ENCODE peak calls at places on chromosomes 16 and 17, in six cellular contexts. U is ascending aorta, C is A549, O is cardiac muscle cell, E is SK-N-SH, V is A673. K is an unnamed sample.

GRCh38 chr16:47712276-47713224 is 251.4 kb downstream of the PHKB start:
- DNase-seq in V (no peak), U (no peak), C (no peak), E (peak; percentile 48), O (no peak), K (no peak)

GRCh38 chr17:57864273-57864672 is 14.4 kb upstream of the MRPS23 start:
- DNase-seq in O (no peak), V (no peak), C (no peak), U (no peak), E (no peak), K (no peak)

GRCh38 chr16:67112591-67113399 is 3.1 kb downstream of the PHAF1 start:
- DNase-seq in O (no peak), E (no peak), C (no peak), V (no peak), U (no peak), K (no peak)

GRCh38 chr17:17924131-17924856 is 47.9 kb downstream of the TOM1L2 start:
- DNase-seq in V (no peak), O (no peak), C (no peak), U (no peak), E (no peak), K (no peak)

GRCh38 chr16:31386157-31386984 is 6.8 kb upstream of the ITGAD start:
- DNase-seq in V (peak; percentile 22), C (peak; percentile 49), E (no peak), O (peak; percentile 13), U (no peak), K (no peak)

GRCh38 chr17:40496170-40496569 is 5.3 kb downstream of the TNS4 start:
- DNase-seq in E (no peak), O (no peak), U (no peak), V (no peak), C (no peak), K (no peak)

GRCh38 chr17:34644941-34645550 is 65.7 kb downstream of the TMEM132E start:
- DNase-seq in E (no peak), C (no peak), O (no peak), U (no peak), V (no peak), K (no peak)

GRCh38 chr16:17194190-17194780 is 276.5 kb downstream of the XYLT1 start:
- DNase-seq in E (peak; percentile 52), V (peak; percentile 9), C (peak; percentile 16), U (peak; percentile 68), O (peak; percentile 72), K (no peak)

GRCh38 chr16:2364638-2365210 is 24.2 kb upstream of the ABCA3 start:
- DNase-seq in C (peak; percentile 29), U (no peak), E (peak; percentile 63), V (peak; percentile 14), O (no peak), K (no peak)

GRCh38 chr17:57481901-57482300 is 225.6 kb downstream of the MSI2 start:
- DNase-seq in U (no peak), O (no peak), E (no peak), C (peak; percentile 52), V (peak; percentile 81), K (no peak)

GRCh38 chr16:88116121-88116900 is 165.1 kb downstream of the BANP start:
- DNase-seq in E (no peak), C (no peak), O (no peak), U (no peak), V (no peak), K (no peak)

GRCh38 chr17:83186751-83187421 is 107.5 kb downstream of the METRNL start:
- DNase-seq in C (no peak), V (no peak), E (no peak), U (peak; percentile 28), O (no peak), K (peak; percentile 12)

GRCh38 chr17:73196500-73196899 is 3.6 kb downstream of the COG1 start:
- DNase-seq in C (peak; percentile 61), V (no peak), E (no peak), U (no peak), O (peak; percentile 57), K (no peak)

GRCh38 chr16:57042157-57043111 is 49.9 kb upstream of the CPNE2 start:
- DNase-seq in C (no peak), E (no peak), V (no peak), O (no peak), U (no peak), K (no peak)

GRCh38 chr17:70137451-70138230 is 31.7 kb upstream of the KCNJ2 start:
- DNase-seq in V (peak; percentile 29), C (peak; percentile 62), E (no peak), U (peak; percentile 72), O (peak; percentile 11), K (peak; percentile 76)

GRCh38 chr17:75240394-75241142 is 20.8 kb downstream of the GGA3 start:
- DNase-seq in V (peak; percentile 77), C (peak; percentile 77), U (no peak), O (peak; percentile 44), E (peak; percentile 83), K (no peak)

GRCh38 chr16:58589311-58589890 is 40.2 kb downstream of the CNOT1 start:
- DNase-seq in C (no peak), V (no peak), O (no peak), E (no peak), U (no peak), K (no peak)

GRCh38 chr16:66081967-66082366 is 284.5 kb upstream of the CDH5 start:
- DNase-seq in C (peak; percentile 52), V (no peak), E (no peak), O (no peak), U (no peak), K (no peak)

GRCh38 chr16:1278456-1278855 is 22.6 kb downstream of the TPSD1 start:
- DNase-seq in V (peak; percentile 30), C (no peak), U (no peak), O (no peak), E (no peak), K (no peak)
- TF ChIP-seq CTCF in V (no peak), C (no peak), U (no peak), O (no peak), E (no peak), K (no peak)

DNA sequence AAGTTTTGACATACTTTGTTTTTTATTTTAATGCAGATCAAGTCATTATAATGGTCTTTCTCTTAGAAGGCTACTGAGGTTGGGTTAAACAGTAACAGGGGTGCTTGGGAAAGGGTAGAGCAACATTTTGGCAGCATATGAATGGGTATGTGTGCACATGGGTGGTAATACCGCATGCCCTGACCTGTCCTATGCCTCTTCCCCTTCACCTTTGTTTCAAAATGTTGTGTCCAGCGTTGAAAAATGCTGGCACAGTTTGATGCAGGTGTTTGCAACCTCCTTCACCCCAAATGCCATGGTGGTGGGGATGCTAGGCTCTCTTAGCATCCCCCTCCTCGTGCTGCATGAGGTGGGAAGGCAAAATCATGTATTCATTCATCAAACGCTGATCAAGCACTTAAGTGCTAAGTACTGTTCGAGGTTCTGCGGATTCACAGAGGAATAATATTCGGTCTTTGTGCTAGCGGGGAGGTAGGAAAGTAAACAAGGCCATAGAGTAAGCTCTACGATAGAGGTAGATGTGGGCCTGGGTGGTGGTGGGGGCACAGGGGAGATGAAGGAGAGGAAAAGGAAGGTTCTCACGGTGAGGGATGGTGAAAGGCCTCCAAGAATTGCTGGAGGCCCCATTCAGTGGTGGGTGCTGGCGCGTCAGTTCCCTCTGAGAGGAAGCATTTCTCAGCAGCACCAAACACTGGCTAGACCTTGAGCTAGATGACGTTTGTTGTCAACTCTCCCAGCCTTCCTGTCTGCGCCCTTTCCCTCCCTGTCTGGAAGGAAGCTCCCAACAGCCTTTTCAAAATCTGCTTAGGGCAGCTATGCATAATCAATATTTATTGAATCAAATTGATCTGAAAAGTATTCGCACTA is 13.3 kb upstream of the MARCHF10 start:
- DNase-seq in C (no peak), V (no peak), U (no peak), E (no peak), O (no peak), K (no peak)
- H3K4me1 ChIP-seq in C (peaks cover 75% of the 10 kb centered on the region), V (no peaks in the 10 kb centered on the region), U (peaks cover 6% of the 10 kb centered on the region), E (peaks cover 23% of the 10 kb centered on the region), O (peaks cover 18% of the 10 kb centered on the region), K (peaks cover 6% of the 10 kb centered on the region)

DNA sequence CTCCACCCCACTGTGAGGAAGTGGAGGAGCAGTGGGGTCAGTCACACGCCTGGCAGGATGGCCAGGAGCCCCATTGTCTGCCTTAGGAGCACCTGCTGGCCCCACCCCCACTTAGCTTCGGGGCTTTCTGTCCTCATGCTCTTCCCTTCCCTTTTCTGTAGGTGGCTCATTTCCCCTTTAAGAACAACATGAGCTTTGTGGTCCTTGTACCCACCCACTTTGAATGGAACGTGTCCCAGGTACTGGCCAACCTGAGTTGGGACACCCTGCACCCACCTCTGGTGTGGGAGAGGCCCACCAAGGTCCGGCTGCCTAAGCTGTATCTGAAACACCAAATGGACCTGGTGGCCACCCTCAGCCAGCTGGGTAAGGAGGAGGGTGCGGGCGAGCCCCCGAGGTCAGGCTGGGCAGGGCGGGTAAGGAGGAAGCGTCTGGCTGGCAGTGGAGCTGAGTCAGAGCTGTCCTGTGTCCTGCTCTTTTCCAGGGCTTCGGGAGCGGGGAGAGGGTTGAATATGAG is 9.4 kb upstream of the SERPINF1 start:
- DNase-seq in O (no peak), C (peak; percentile 68), U (no peak), E (no peak), V (no peak), K (peak; percentile 81)
- H3K4me3 ChIP-seq in O (no peak overlapping the region), C (peak overlapping the region; percentile 33), U (peak overlapping the region; percentile 11), E (no peak overlapping the region), V (no peak overlapping the region), K (peak overlapping the region; percentile 59)

GRCh38 chr17:38609280-38610031 is 3.7 kb upstream of the SRCIN1 start:
- DNase-seq in O (no peak), E (no peak), V (no peak), U (no peak), C (no peak), K (no peak)
- TF ChIP-seq CTCF in O (peak; percentile 16), E (no peak), V (no peak), U (no peak), C (no peak), K (no peak)

DNA sequence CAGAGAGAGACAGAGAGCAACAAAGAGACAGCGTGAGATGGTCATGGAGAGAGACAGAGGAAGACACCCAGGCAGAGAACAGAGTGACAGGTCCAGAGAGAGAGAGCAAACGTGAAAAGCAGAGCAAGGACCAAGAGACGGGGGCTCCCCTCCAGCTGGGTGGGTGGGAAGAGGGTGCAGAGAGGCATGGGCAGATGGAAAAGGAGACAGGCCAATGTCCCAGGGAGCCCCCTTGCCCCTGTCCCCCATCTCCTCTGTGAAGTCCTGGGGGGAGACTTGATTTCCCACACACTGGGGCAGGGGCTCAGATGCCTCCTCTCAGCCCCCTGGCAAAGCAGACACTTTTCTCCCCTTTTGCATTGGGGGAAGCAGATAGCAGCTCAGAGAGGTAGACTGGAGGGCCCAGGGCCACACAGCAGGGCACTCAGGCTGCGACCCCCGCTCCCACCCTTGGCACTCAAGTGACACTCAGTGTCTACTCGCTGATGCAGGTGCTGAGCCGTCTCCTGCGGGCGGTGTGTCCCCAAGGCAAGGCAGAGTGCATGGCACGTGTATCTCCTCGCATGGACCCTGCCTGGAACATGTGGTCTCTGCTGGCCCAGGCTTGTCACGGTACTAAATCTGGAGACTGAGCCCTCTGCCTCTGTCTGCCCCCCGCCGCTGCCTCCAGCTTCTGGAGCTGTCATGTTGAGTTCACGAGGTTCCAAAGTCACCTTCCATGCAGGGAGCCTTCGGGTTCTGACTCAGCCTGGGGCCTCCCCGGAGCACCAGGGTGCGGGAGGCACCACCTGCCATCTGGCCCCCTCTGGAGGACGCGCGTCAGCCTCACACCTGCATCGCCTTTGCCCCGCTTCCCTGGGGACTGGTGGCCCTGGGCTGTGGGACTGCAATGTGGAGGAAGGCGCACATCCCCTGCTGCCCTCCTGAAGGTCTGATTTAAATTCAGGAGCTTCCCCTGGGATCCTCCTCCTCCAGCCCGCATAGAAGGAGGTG is 215.9 kb upstream of the GSE1 start:
- DNase-seq in O (no peak), V (no peak), U (peak; percentile 52), E (no peak), C (peak; percentile 28), K (no peak)
- H3K4me1 ChIP-seq in O (peaks cover 21% of the 10 kb centered on the region), V (peaks cover 52% of the 10 kb centered on the region), U (peaks cover 13% of the 10 kb centered on the region), E (peaks cover 34% of the 10 kb centered on the region), C (peaks cover 43% of the 10 kb centered on the region), K (peaks cover 17% of the 10 kb centered on the region)

K was measured in breast epithelium.